ENCODE peak calls at places on chromosomes 11 and 22, in four cellular contexts. T is ELR, P is T-helper 2 cell, B is OCI-LY7. S is an unnamed sample.

GRCh38 chr11:113991718-113992458 is 17.0 kb downstream of the HTR3A start:
- DNase-seq in T (no peak), P (no peak), B (no peak), S (no peak)

GRCh38 chr11:121652982-121653381 is 200.2 kb upstream of the SORL1-AS1 start:
- DNase-seq in T (peak; percentile 52), P (no peak), B (peak; percentile 9), S (peak; percentile 26)

GRCh38 chr11:111674941-111675340 is 72.7 kb downstream of the SIK2 start:
- DNase-seq in T (peak; percentile 33), P (no peak), B (no peak), S (no peak)

GRCh38 chr11:61004037-61004641 is 32.7 kb downstream of the CD6 start:
- DNase-seq in T (no peak), P (no peak), B (no peak), S (peak; percentile 68)

GRCh38 chr22:27207907-27208306 is 550.5 kb downstream of the MIAT start:
- DNase-seq in T (peak; percentile 42), P (no peak), B (no peak), S (no peak)

GRCh38 chr22:36386900-36387663 is 685 bp downstream of the MYH9 start:
- DNase-seq in T (peak; percentile 63), P (no peak), B (peak; percentile 76), S (peak; percentile 80)

GRCh38 chr22:46564084-46564714 is 26.8 kb upstream of the CELSR1 start:
- DNase-seq in T (no peak), P (no peak), B (no peak), S (no peak)

GRCh38 chr11:122601131-122602125 is 54.1 kb upstream of the UBASH3B start:
- DNase-seq in T (peak; percentile 59), P (no peak), B (no peak), S (no peak)

GRCh38 chr11:69027704-69028372 is 14.8 kb upstream of the MRGPRF start:
- DNase-seq in T (no peak), P (no peak), B (no peak), S (no peak)

GRCh38 chr11:86091566-86091965 is 22.7 kb upstream of the PICALM start:
- DNase-seq in T (peak; percentile 46), P (no peak), B (no peak), S (no peak)

GRCh38 chr11:93543292-93543977 is at the start of gene SMCO4:
- DNase-seq in T (peak; percentile 78), P (peak; percentile 42), B (peak; percentile 85), S (peak; percentile 85)

GRCh38 chr22:38214248-38215056 is 12.7 kb downstream of the MAFF start:
- DNase-seq in T (peak; percentile 50), P (peak; percentile 51), B (peak; percentile 84), S (no peak)

GRCh38 chr11:45133871-45134270 is 12.6 kb upstream of the PRDM11 start:
- DNase-seq in T (no peak), P (no peak), B (no peak), S (no peak)

GRCh38 chr11:59207988-59208432 is 4.7 kb downstream of the MPEG1 start:
- DNase-seq in T (peak; percentile 62), P (no peak), B (peak; percentile 68), S (peak; percentile 67)

GRCh38 chr11:119318240-119319135 is 1.6 kb upstream of the MCAM start:
- DNase-seq in T (peak; percentile 87), P (no peak), B (peak; percentile 67), S (peak; percentile 96)

GRCh38 chr22:21775061-21775460 is 39.5 kb upstream of the YPEL1 start:
- DNase-seq in T (no peak), P (no peak), B (no peak), S (no peak)

GRCh38 chr11:114152785-114153184 is 93.3 kb downstream of the ZBTB16 start:
- DNase-seq in T (no peak), P (no peak), B (no peak), S (no peak)

GRCh38 chr11:118998388-118998717 is 415 bp downstream of the CENATAC start:
- DNase-seq in T (no peak), P (no peak), B (no peak), S (no peak)

GRCh38 chr11:102244681-102245409 is 72.4 kb upstream of the BIRC3 start:
- DNase-seq in T (peak; percentile 98), P (no peak), B (no peak), S (no peak)

GRCh38 chr11:123195182-123196059 is at the start of gene CLMP:
- DNase-seq in T (peak; percentile 77), P (no peak), B (no peak), S (no peak)

GRCh38 chr22:28112548-28113043 is 193.5 kb upstream of the PITPNB start:
- DNase-seq in T (peak; percentile 52), P (no peak), B (peak; percentile 40), S (peak; percentile 32)

GRCh38 chr11:1444321-1444720 is 42.3 kb downstream of the MOB2 start:
- DNase-seq in T (no peak), P (no peak), B (no peak), S (no peak)

GRCh38 chr22:19666663-19667593 is 47.4 kb upstream of the SEPTIN5 start:
- DNase-seq in T (no peak), P (no peak), B (no peak), S (no peak)

GRCh38 chr22:24066260-24066659 is 55.2 kb downstream of the CABIN1 start:
- DNase-seq in T (no peak), P (no peak), B (peak; percentile 27), S (no peak)

GRCh38 chr11:92227954-92228935 is 3.6 kb downstream of the FAT3 start:
- DNase-seq in T (no peak), P (no peak), B (no peak), S (no peak)

GRCh38 chr22:36162127-36163034 is 1.8 kb upstream of the APOL3 start:
- DNase-seq in T (no peak), P (no peak), B (peak; percentile 48), S (peak; percentile 8)

GRCh38 chr22:37459211-37459610 is 27.0 kb downstream of the MFNG start:
- DNase-seq in T (no peak), P (no peak), B (no peak), S (no peak)

GRCh38 chr11:104120493-104121200 is 43.3 kb downstream of the PDGFD start:
- DNase-seq in T (no peak), P (no peak), B (peak; percentile 2), S (peak; percentile 18)

GRCh38 chr11:107590460-107591097 is 368 bp upstream of the ELMOD1 start:
- DNase-seq in T (no peak), P (no peak), B (no peak), S (peak; percentile 3)

GRCh38 chr11:95035316-95035715 is 10.3 kb downstream of the KDM4E start:
- DNase-seq in T (no peak), P (no peak), B (no peak), S (no peak)

GRCh38 chr11:91926967-91927366 is 297.7 kb upstream of the FAT3 start:
- DNase-seq in T (no peak), P (no peak), B (no peak), S (no peak)

GRCh38 chr22:34111210-34111824 is 191.0 kb upstream of the LARGE1 start:
- DNase-seq in T (peak; percentile 23), P (no peak), B (peak; percentile 50), S (peak; percentile 13)

GRCh38 chr11:45919276-45919675 is 1.6 kb upstream of the PEX16 start:
- DNase-seq in T (no peak), P (no peak), B (no peak), S (no peak)

GRCh38 chr11:60314607-60315321 is 12.3 kb upstream of the MS4A6E start:
- DNase-seq in T (no peak), P (no peak), B (no peak), S (no peak)

GRCh38 chr11:7511405-7511804 is 2.4 kb upstream of the PPFIBP2 start:
- DNase-seq in T (no peak), P (no peak), B (peak; percentile 64), S (peak; percentile 25)

GRCh38 chr11:43947003-43947500 is 4.6 kb downstream of the C11orf96 start:
- DNase-seq in T (peak; percentile 51), P (no peak), B (no peak), S (peak; percentile 38)

GRCh38 chr22:49301398-49302149 is 526.1 kb downstream of the BRD1 start:
- DNase-seq in T (no peak), P (no peak), B (no peak), S (no peak)

GRCh38 chr11:1767399-1768140 is 3.8 kb upstream of the CTSD start:
- DNase-seq in T (no peak), P (no peak), B (no peak), S (no peak)

GRCh38 chr22:49826603-49827306 is 918 bp downstream of the BRD1 start:
- DNase-seq in T (peak; percentile 50), P (no peak), B (peak; percentile 64), S (no peak)

GRCh38 chr22:42670921-42671709 is 21.9 kb upstream of the CYB5R3 start:
- DNase-seq in T (peak; percentile 29), P (no peak), B (no peak), S (peak; percentile 15)

S was measured in KBM-7.